ENCODE peak calls at places on chromosomes 11 and 22, in seven cellular contexts. O is T follicular helper cell; W is activated CD4-positive, alpha-beta T cell treated with anti-CD3 and anti-CD28 coated beads, Interleukin-2, amount 10 ng/mL, durations not matched to agents 7 days and 5 days; G is small intestine; H is mucosa of gallbladder; Q is T-helper 2 cell; I is hypothalamus. P is an unnamed sample.

GRCh38 chr11:123616505-123617198 is 37.8 kb downstream of the SCN3B start:
- DNase-seq in O (no peak), W (no peak), G (no peak), H (peak), Q (no peak), I (no peak), P (no peak)

GRCh38 chr11:119591836-119592310 is 137.1 kb downstream of the NECTIN1 start:
- DNase-seq in O (no peak), W (no peak), G (no peak), H (no peak), Q (no peak), I (no peak), P (no peak)

GRCh38 chr22:35629406-35630234 is 12.5 kb upstream of the MB start:
- DNase-seq in O (no peak), W (peak), G (no peak), H (peak), Q (peak), I (no peak), P (no peak)

GRCh38 chr11:5684627-5685362 is at the start of gene TRIM5:
- DNase-seq in O (peak), W (peak), G (peak), H (peak), Q (peak), I (no peak), P (peak)

GRCh38 chr11:119536801-119537200 is 113.8 kb upstream of the THY1 start:
- DNase-seq in O (no peak), W (no peak), G (no peak), H (no peak), Q (no peak), I (no peak), P (no peak)

GRCh38 chr11:62610814-62611704 is 1.5 kb downstream of the EML3 start:
- DNase-seq in O (no peak), W (no peak), G (no peak), H (no peak), Q (no peak), I (no peak), P (no peak)

GRCh38 chr11:2509481-2510001 is 64.7 kb downstream of the KCNQ1 start:
- DNase-seq in O (no peak), W (no peak), G (no peak), H (peak), Q (no peak), I (no peak), P (no peak)

GRCh38 chr11:19919050-19919561 is 206.5 kb downstream of the NAV2 start:
- DNase-seq in O (no peak), W (no peak), G (no peak), H (peak), Q (no peak), I (no peak), P (no peak)

GRCh38 chr11:46961041-46961440 is 24.5 kb downstream of the CSTPP1 start:
- DNase-seq in O (no peak), W (no peak), G (no peak), H (no peak), Q (no peak), I (no peak), P (no peak)

GRCh38 chr11:101441747-101442146 is 142.1 kb downstream of the TRPC6 start:
- DNase-seq in O (no peak), W (no peak), G (no peak), H (peak), Q (no peak), I (no peak), P (no peak)

GRCh38 chr11:126431401-126432064 is 76.0 kb downstream of the ST3GAL4 start:
- DNase-seq in O (no peak), W (no peak), G (no peak), H (peak), Q (no peak), I (no peak), P (no peak)

GRCh38 chr11:66581261-66581660 is 11.6 kb downstream of the CCDC87 start:
- DNase-seq in O (no peak), W (no peak), G (no peak), H (no peak), Q (no peak), I (no peak), P (no peak)

GRCh38 chr11:33919645-33920044 is 27.8 kb upstream of the LMO2 start:
- DNase-seq in O (no peak), W (no peak), G (no peak), H (no peak), Q (no peak), I (no peak), P (no peak)

GRCh38 chr11:102637731-102638130 is 12.6 kb upstream of the MMP20 start:
- DNase-seq in O (no peak), W (no peak), G (no peak), H (no peak), Q (no peak), I (no peak), P (no peak)

GRCh38 chr11:1163911-1164735 is 6.4 kb downstream of the MUC5AC start:
- DNase-seq in O (no peak), W (no peak), G (no peak), H (no peak), Q (no peak), I (no peak), P (no peak)

GRCh38 chr11:120128392-120129172 is 9.3 kb downstream of the TRIM29 start:
- DNase-seq in O (no peak), W (no peak), G (peak), H (peak), Q (no peak), I (no peak), P (no peak)

GRCh38 chr11:115672999-115673411 is 168.8 kb upstream of the CADM1 start:
- DNase-seq in O (no peak), W (no peak), G (no peak), H (peak), Q (no peak), I (no peak), P (no peak)

GRCh38 chr22:48444320-48445112 is 1383.2 kb downstream of the BRD1 start:
- DNase-seq in O (no peak), W (no peak), G (no peak), H (no peak), Q (no peak), I (no peak), P (no peak)

GRCh38 chr11:62496676-62497075 is 49.9 kb downstream of the AHNAK start:
- DNase-seq in O (no peak), W (no peak), G (no peak), H (no peak), Q (no peak), I (no peak), P (no peak)

GRCh38 chr11:36131719-36132349 is 157.4 kb downstream of the COMMD9 start:
- DNase-seq in O (no peak), W (peak), G (no peak), H (peak), Q (peak), I (no peak), P (no peak)

GRCh38 chr11:128572965-128573364 is 14.4 kb downstream of the ETS1 start:
- DNase-seq in O (no peak), W (no peak), G (no peak), H (no peak), Q (no peak), I (no peak), P (no peak)

GRCh38 chr11:37571248-37571647 is 973.2 kb upstream of the RAG2 start:
- DNase-seq in O (no peak), W (no peak), G (no peak), H (no peak), Q (no peak), I (no peak), P (no peak)

GRCh38 chr11:113377606-113378005 is 10.0 kb upstream of the ANKK1 start:
- DNase-seq in O (no peak), W (no peak), G (no peak), H (no peak), Q (no peak), I (no peak), P (no peak)

GRCh38 chr11:122981388-122982264 is at the start of gene BSX:
- DNase-seq in O (peak), W (peak), G (peak), H (peak), Q (peak), I (no peak), P (peak)

GRCh38 chr11:19905280-19905853 is 192.7 kb downstream of the NAV2 start:
- DNase-seq in O (no peak), W (no peak), G (peak), H (no peak), Q (no peak), I (no peak), P (no peak)

GRCh38 chr22:35301370-35301874 is 1.7 kb downstream of the TOM1 start:
- DNase-seq in O (no peak), W (no peak), G (no peak), H (peak), Q (peak), I (no peak), P (no peak)

GRCh38 chr11:13465909-13466371 is 2.9 kb upstream of the BTBD10 start:
- DNase-seq in O (no peak), W (no peak), G (peak), H (no peak), Q (peak), I (no peak), P (peak)

GRCh38 chr11:123196060-123196714 is 1.1 kb upstream of the CLMP start:
- DNase-seq in O (no peak), W (no peak), G (no peak), H (no peak), Q (no peak), I (no peak), P (no peak)

GRCh38 chr11:105357146-105357545 is 217.6 kb upstream of the CARD18 start:
- DNase-seq in O (no peak), W (no peak), G (no peak), H (no peak), Q (no peak), I (no peak), P (no peak)

GRCh38 chr22:18064636-18065035 is 13.2 kb upstream of the PEX26 start:
- DNase-seq in O (no peak), W (no peak), G (no peak), H (no peak), Q (no peak), I (no peak), P (no peak)

GRCh38 chr11:20672575-20672974 is 3.2 kb downstream of the NELL1 start:
- DNase-seq in O (no peak), W (no peak), G (peak), H (no peak), Q (peak), I (no peak), P (no peak)

GRCh38 chr22:31127181-31127772 is 4.5 kb downstream of the INPP5J start:
- DNase-seq in O (no peak), W (no peak), G (no peak), H (no peak), Q (no peak), I (no peak), P (no peak)

P was measured in naive thymus-derived CD8-positive, alpha-beta T cell.